ENCODE peak calls at places on chromosomes 6 and 20, in seven cellular contexts. Y is cardiac muscle cell; V is breast epithelium; Z is endodermal cell; B is right lobe of liver; C is CD4-positive, alpha-beta memory T cell; J is uterus. D is an unnamed sample. For H3K9me3, the result is how much of the 10 kb centered on the place peaks cover.

GRCh38 chr6:157552171-157552747 is 171.3 kb downstream of the ZDHHC14 start:
- DNase-seq in Y (no peak), V (no peak), Z (peak), B (no peak), C (no peak), J (no peak), D (no peak)

GRCh38 chr6:6753301-6753700 is 164.8 kb downstream of the LY86 start:
- DNase-seq in Y (no peak), V (no peak), Z (no peak), B (no peak), C (no peak), J (no peak), D (no peak)

GRCh38 chr6:14573267-14573666 is 455.7 kb downstream of the CD83 start:
- DNase-seq in Y (no peak), V (no peak), Z (no peak), B (no peak), C (no peak), J (no peak), D (no peak)

GRCh38 chr20:38272398-38272797 is 11.9 kb upstream of the KIAA1755 start:
- DNase-seq in Y (peak), V (no peak), Z (no peak), B (no peak), C (no peak), J (no peak), D (no peak)

GRCh38 chr6:39128832-39129231 is 13.8 kb upstream of the SAYSD1 start:
- DNase-seq in Y (no peak), V (no peak), Z (no peak), B (no peak), C (no peak), J (no peak), D (no peak)

GRCh38 chr6:30219244-30219643 is 6.0 kb upstream of the TRIM26 start:
- DNase-seq in Y (peak), V (no peak), Z (peak), B (no peak), C (peak), J (no peak), D (no peak)

GRCh38 chr6:56311086-56311485 is 63.7 kb upstream of the COL21A1 start:
- DNase-seq in Y (peak), V (no peak), Z (no peak), B (no peak), C (no peak), J (no peak), D (no peak)

GRCh38 chr20:55701467-55701866 is 303.9 kb downstream of the CBLN4 start:
- DNase-seq in Y (no peak), V (no peak), Z (no peak), B (no peak), C (no peak), J (no peak), D (no peak)

GRCh38 chr6:44373051-44373450 is 14.5 kb upstream of the CDC5L start:
- DNase-seq in Y (no peak), V (no peak), Z (no peak), B (no peak), C (no peak), J (no peak), D (no peak)

GRCh38 chr6:75386050-75386770 is 101.6 kb upstream of the TMEM30A start:
- DNase-seq in Y (peak), V (no peak), Z (no peak), B (no peak), C (no peak), J (no peak), D (no peak)

GRCh38 chr20:62409935-62410741 is 3.1 kb upstream of the CABLES2 start:
- DNase-seq in Y (peak), V (peak), Z (peak), B (no peak), C (no peak), J (peak), D (no peak)

GRCh38 chr6:137827977-137828815 is 38.9 kb upstream of the TNFAIP3 start:
- DNase-seq in Y (no peak), V (no peak), Z (no peak), B (no peak), C (no peak), J (no peak), D (no peak)

GRCh38 chr6:83051386-83052172 is 14.1 kb downstream of the UBE3D start:
- DNase-seq in Y (no peak), V (no peak), Z (no peak), B (no peak), C (no peak), J (no peak), D (no peak)

GRCh38 chr6:104472245-104472644 is 387.5 kb downstream of the HACE1 start:
- DNase-seq in Y (no peak), V (no peak), Z (no peak), B (no peak), C (no peak), J (no peak), D (no peak)

GRCh38 chr6:154478691-154479090 is 31.8 kb downstream of the CNKSR3 start:
- DNase-seq in Y (no peak), V (no peak), Z (no peak), B (no peak), C (no peak), J (no peak), D (no peak)

GRCh38 chr20:7180261-7181045 is 413.0 kb downstream of the BMP2 start:
- DNase-seq in Y (peak), V (no peak), Z (no peak), B (no peak), C (no peak), J (no peak), D (no peak)
- H3K9me3 ChIP-seq in Y (under half), V (under half), Z (under half), B (under half), C (under half), J (under half), D (under half)

GRCh38 chr6:46172176-46172575 is 1.4 kb upstream of the ENPP5 start:
- DNase-seq in Y (no peak), V (no peak), Z (no peak), B (no peak), C (no peak), J (no peak), D (no peak)

GRCh38 chr6:46175976-46176375 is 5.2 kb upstream of the ENPP5 start:
- DNase-seq in Y (no peak), V (no peak), Z (no peak), B (no peak), C (no peak), J (no peak), D (no peak)

GRCh38 chr6:46175446-46175845 is 4.7 kb upstream of the ENPP5 start:
- DNase-seq in Y (peak), V (no peak), Z (no peak), B (no peak), C (peak), J (no peak), D (no peak)

GRCh38 chr6:46174904-46175303 is 4.1 kb upstream of the ENPP5 start:
- DNase-seq in Y (no peak), V (no peak), Z (no peak), B (no peak), C (no peak), J (no peak), D (no peak)

GRCh38 chr6:46170357-46171289 is at the start of gene ENPP5:
- DNase-seq in Y (peak), V (peak), Z (peak), B (peak), C (peak), J (peak), D (peak)
- H3K4me3 ChIP-seq in Y (peak), V (peak), Z (peak), B (peak), C (no peak), J (peak), D (peak)

GRCh38 chr20:57078101-57078500 is 188.3 kb downstream of the BMP7 start:
- DNase-seq in Y (no peak), V (no peak), Z (no peak), B (no peak), C (no peak), J (no peak), D (no peak)
- H3K9me3 ChIP-seq in Y (under half), V (under half), Z (under half), B (under half), C (under half), J (under half), D (under half)

GRCh38 chr6:117907600-117908245 is 659 bp downstream of the SLC35F1 start:
- DNase-seq in Y (no peak), V (no peak), Z (peak), B (no peak), C (no peak), J (no peak), D (no peak)
- H3K4me3 ChIP-seq in Y (peak), V (peak), Z (peak), B (peak), C (no peak), J (peak), D (peak)

GRCh38 chr6:107448776-107449175 is 10.6 kb downstream of the PDSS2 start:
- DNase-seq in Y (no peak), V (no peak), Z (no peak), B (no peak), C (no peak), J (no peak), D (no peak)
- H3K9me3 ChIP-seq in Y (under half), V (under half), Z (under half), B (under half), C (under half), J (under half), D (under half)

GRCh38 chr6:1619106-1619665 is 9.5 kb downstream of the FOXC1 start:
- DNase-seq in Y (no peak), V (no peak), Z (peak), B (peak), C (no peak), J (no peak), D (no peak)

GRCh38 chr6:1621328-1621701 is 11.6 kb downstream of the FOXC1 start:
- DNase-seq in Y (no peak), V (no peak), Z (peak), B (peak), C (no peak), J (no peak), D (no peak)

GRCh38 chr6:1622220-1622841 is 12.6 kb downstream of the FOXC1 start:
- DNase-seq in Y (no peak), V (no peak), Z (no peak), B (peak), C (no peak), J (no peak), D (no peak)

GRCh38 chr6:1619666-1620503 is 10.2 kb downstream of the FOXC1 start:
- DNase-seq in Y (no peak), V (no peak), Z (peak), B (peak), C (no peak), J (no peak), D (peak)

GRCh38 chr6:1620504-1621327 is 11.0 kb downstream of the FOXC1 start:
- DNase-seq in Y (no peak), V (no peak), Z (peak), B (peak), C (no peak), J (no peak), D (no peak)
- H3K4me3 ChIP-seq in Y (no peak), V (no peak), Z (no peak), B (no peak), C (no peak), J (no peak), D (no peak)

DNA sequence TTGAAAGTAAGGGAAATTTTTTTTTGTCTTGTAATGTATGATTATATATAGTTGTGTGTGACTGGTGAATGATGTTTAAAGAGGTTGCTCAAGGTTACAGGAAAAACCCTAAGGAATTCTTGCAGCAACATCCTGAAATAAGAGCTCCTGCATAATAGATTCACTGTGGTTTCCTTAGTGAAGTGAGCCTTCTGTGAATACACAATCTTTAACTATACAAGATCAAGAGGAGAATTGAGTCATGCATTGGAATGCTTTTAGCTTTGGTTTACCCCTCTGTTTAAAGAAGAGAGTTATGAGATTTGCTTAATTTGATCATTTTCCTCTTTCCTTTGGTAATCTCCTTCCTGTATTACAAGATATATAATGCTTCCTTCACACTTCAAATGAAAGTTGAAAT is 141.6 kb upstream of the EYA4 start:
- DNase-seq in Y (peak), V (no peak), Z (no peak), B (no peak), C (no peak), J (no peak), D (no peak)
- H3K9me3 ChIP-seq in Y (under half), V (under half), Z (under half), B (under half), C (under half), J (under half), D (under half)

GRCh38 chr20:32111287-32111686 is 1.8 kb downstream of the TM9SF4 start:
- DNase-seq in Y (no peak), V (no peak), Z (no peak), B (no peak), C (no peak), J (no peak), D (no peak)
- H3K4me3 ChIP-seq in Y (no peak), V (no peak), Z (peak), B (no peak), C (no peak), J (no peak), D (no peak)